ENCODE peak calls at places on chromosomes 3 and 15, in six cellular contexts. One of them, this sample, is unnamed.

GRCh38 chr3:197837282-197837681 is 46.2 kb downstream of the LRCH3 start:
- DNase-seq in K562: no peak
- DNase-seq in HCT116: no peak
- DNase-seq in HepG2: no peak
- DNase-seq in SK-N-SH: no peak
- DNase-seq in GM12878: no peak
- DNase-seq in this sample: no peak

GRCh38 chr15:92158426-92158825 is 235.3 kb upstream of the ST8SIA2 start:
- DNase-seq in K562: peak
- DNase-seq in HCT116: peak
- DNase-seq in HepG2: no peak
- DNase-seq in SK-N-SH: no peak
- DNase-seq in GM12878: peak
- DNase-seq in this sample: no peak

GRCh38 chr3:57952208-57952631 is 56.0 kb upstream of the FLNB start:
- DNase-seq in K562: peak
- DNase-seq in HCT116: peak
- DNase-seq in HepG2: peak
- DNase-seq in SK-N-SH: peak
- DNase-seq in GM12878: no peak
- DNase-seq in this sample: peak

GRCh38 chr15:100694381-100695012 is 92.1 kb downstream of the ASB7 start:
- DNase-seq in K562: no peak
- DNase-seq in HCT116: no peak
- DNase-seq in HepG2: no peak
- DNase-seq in SK-N-SH: no peak
- DNase-seq in GM12878: no peak
- DNase-seq in this sample: no peak

GRCh38 chr3:4429648-4430350 is 37.3 kb downstream of the SUMF1 start:
- DNase-seq in K562: no peak
- DNase-seq in HCT116: no peak
- DNase-seq in HepG2: no peak
- DNase-seq in SK-N-SH: no peak
- DNase-seq in GM12878: no peak
- DNase-seq in this sample: no peak

GRCh38 chr15:92149029-92149428 is 244.7 kb upstream of the ST8SIA2 start:
- DNase-seq in K562: no peak
- DNase-seq in HCT116: no peak
- DNase-seq in HepG2: no peak
- DNase-seq in SK-N-SH: peak
- DNase-seq in GM12878: no peak
- DNase-seq in this sample: no peak

GRCh38 chr15:41263891-41264351 is 32.9 kb downstream of the CHP1 start:
- DNase-seq in K562: no peak
- DNase-seq in HCT116: no peak
- DNase-seq in HepG2: no peak
- DNase-seq in SK-N-SH: no peak
- DNase-seq in GM12878: no peak
- DNase-seq in this sample: no peak

GRCh38 chr3:172305552-172305951 is 142.7 kb downstream of the GHSR start:
- DNase-seq in K562: no peak
- DNase-seq in HCT116: no peak
- DNase-seq in HepG2: peak
- DNase-seq in SK-N-SH: no peak
- DNase-seq in GM12878: no peak
- DNase-seq in this sample: no peak

GRCh38 chr15:52679232-52680040 is at the start of gene ATOSA:
- DNase-seq in K562: peak
- DNase-seq in HCT116: peak
- DNase-seq in HepG2: peak
- DNase-seq in SK-N-SH: peak
- DNase-seq in GM12878: peak
- DNase-seq in this sample: peak

GRCh38 chr3:128113817-128114794 is 9.5 kb downstream of the RUVBL1 start:
- DNase-seq in K562: no peak
- DNase-seq in HCT116: no peak
- DNase-seq in HepG2: no peak
- DNase-seq in SK-N-SH: no peak
- DNase-seq in GM12878: peak
- DNase-seq in this sample: no peak

GRCh38 chr3:18389108-18389733 is 35.9 kb downstream of the SATB1 start:
- DNase-seq in K562: peak
- DNase-seq in HCT116: peak
- DNase-seq in HepG2: peak
- DNase-seq in SK-N-SH: peak
- DNase-seq in GM12878: no peak
- DNase-seq in this sample: no peak

GRCh38 chr3:58340594-58341244 is 8.0 kb downstream of the PXK start:
- DNase-seq in K562: peak
- DNase-seq in HCT116: no peak
- DNase-seq in HepG2: no peak
- DNase-seq in SK-N-SH: no peak
- DNase-seq in GM12878: no peak
- DNase-seq in this sample: no peak

GRCh38 chr3:127833281-127834032 is 11.1 kb upstream of the MGLL start:
- DNase-seq in K562: no peak
- DNase-seq in HCT116: no peak
- DNase-seq in HepG2: no peak
- DNase-seq in SK-N-SH: no peak
- DNase-seq in GM12878: no peak
- DNase-seq in this sample: no peak

GRCh38 chr3:101725192-101725889 is 927 bp downstream of the CEP97 start:
- DNase-seq in K562: peak
- DNase-seq in HCT116: no peak
- DNase-seq in HepG2: no peak
- DNase-seq in SK-N-SH: peak
- DNase-seq in GM12878: no peak
- DNase-seq in this sample: no peak

GRCh38 chr3:168865022-168865551 is 769.4 kb upstream of the GOLIM4 start:
- DNase-seq in K562: peak
- DNase-seq in HCT116: no peak
- DNase-seq in HepG2: no peak
- DNase-seq in SK-N-SH: peak
- DNase-seq in GM12878: no peak
- DNase-seq in this sample: peak

DNA sequence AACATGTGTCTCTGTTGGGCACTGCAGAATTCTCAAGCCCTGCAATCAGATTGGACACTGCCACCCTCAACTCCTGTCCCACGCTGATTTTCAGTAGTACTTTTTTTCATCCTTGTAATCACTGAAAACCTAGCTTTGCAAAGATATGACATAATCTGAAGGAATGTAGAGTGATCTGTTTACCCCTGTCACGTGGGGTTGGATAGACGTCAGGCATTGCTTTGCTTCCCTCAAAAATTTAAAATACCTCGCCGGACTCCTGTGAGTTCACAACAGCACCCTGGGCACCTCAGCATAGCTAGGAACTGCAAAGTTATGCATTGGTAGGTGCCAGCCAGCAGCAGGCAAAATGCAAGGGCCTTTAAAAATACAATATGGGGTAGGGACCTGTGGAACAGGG is 71.1 kb upstream of the OXTR start:
- DNase-seq in K562: no peak
- DNase-seq in HCT116: no peak
- DNase-seq in HepG2: no peak
- DNase-seq in SK-N-SH: no peak
- DNase-seq in GM12878: no peak
- DNase-seq in this sample: no peak
- TF ChIP-seq JUND in K562: no peak
- TF ChIP-seq JUND in HCT116: no peak
- TF ChIP-seq JUND in HepG2: no peak
- TF ChIP-seq JUND in SK-N-SH: no peak
- TF ChIP-seq JUND in GM12878: no peak
- TF ChIP-seq JUND in this sample: no peak

GRCh38 chr15:49865925-49866757 is 245.3 kb downstream of the DTWD1 start:
- DNase-seq in K562: no peak
- DNase-seq in HCT116: no peak
- DNase-seq in HepG2: no peak
- DNase-seq in SK-N-SH: no peak
- DNase-seq in GM12878: no peak
- DNase-seq in this sample: peak

GRCh38 chr15:49864251-49864650 is 243.4 kb downstream of the DTWD1 start:
- DNase-seq in K562: no peak
- DNase-seq in HCT116: no peak
- DNase-seq in HepG2: no peak
- DNase-seq in SK-N-SH: no peak
- DNase-seq in GM12878: no peak
- DNase-seq in this sample: no peak

GRCh38 chr15:49863431-49864205 is 242.8 kb downstream of the DTWD1 start:
- DNase-seq in K562: no peak
- DNase-seq in HCT116: no peak
- DNase-seq in HepG2: no peak
- DNase-seq in SK-N-SH: no peak
- DNase-seq in GM12878: no peak
- DNase-seq in this sample: no peak

GRCh38 chr15:49868348-49868747 is 247.5 kb downstream of the DTWD1 start:
- DNase-seq in K562: no peak
- DNase-seq in HCT116: no peak
- DNase-seq in HepG2: no peak
- DNase-seq in SK-N-SH: no peak
- DNase-seq in GM12878: no peak
- DNase-seq in this sample: no peak
- TF ChIP-seq JUND in K562: no peak
- TF ChIP-seq JUND in HCT116: no peak
- TF ChIP-seq JUND in HepG2: no peak
- TF ChIP-seq JUND in SK-N-SH: no peak
- TF ChIP-seq JUND in GM12878: no peak
- TF ChIP-seq JUND in this sample: no peak

DNA sequence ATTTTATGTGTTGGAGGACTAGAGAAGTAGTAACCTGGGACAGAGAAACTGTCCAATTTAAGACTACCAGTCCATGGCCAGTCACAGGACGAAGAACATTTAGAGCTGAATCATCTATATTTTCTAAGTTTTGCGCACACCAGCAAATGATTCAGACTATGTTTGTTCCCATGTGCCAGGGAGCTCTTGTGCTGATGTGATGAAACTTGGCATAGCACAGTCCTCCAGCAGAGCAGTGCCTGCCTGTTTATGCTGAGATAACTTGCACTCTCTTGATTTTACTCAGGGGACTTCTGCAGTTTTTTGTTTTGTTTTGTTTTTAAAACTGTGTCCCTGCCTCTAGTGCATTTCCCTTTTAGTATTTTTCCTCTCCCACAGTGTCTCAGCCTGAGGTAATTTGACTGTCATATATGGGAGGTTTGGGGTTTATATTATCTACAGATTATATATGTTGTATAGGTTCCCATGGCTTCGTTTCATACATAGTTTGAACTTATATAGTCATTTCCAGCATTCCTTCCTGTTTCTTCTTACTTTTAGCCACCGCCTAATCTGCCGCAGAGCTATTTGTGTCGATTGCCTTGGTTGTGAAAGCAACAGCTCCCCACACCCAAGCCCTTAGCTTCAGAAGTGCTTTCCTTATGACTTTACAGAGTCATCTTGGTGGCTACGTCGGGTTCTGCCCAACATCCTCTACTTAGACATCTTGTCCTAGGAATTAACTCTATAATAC is 45.5 kb downstream of the PPM1L start:
- DNase-seq in K562: no peak
- DNase-seq in HCT116: no peak
- DNase-seq in HepG2: no peak
- DNase-seq in SK-N-SH: no peak
- DNase-seq in GM12878: no peak
- DNase-seq in this sample: no peak
- TF ChIP-seq JUND in K562: no peak
- TF ChIP-seq JUND in HCT116: no peak
- TF ChIP-seq JUND in HepG2: no peak
- TF ChIP-seq JUND in SK-N-SH: no peak
- TF ChIP-seq JUND in GM12878: no peak
- TF ChIP-seq JUND in this sample: no peak

GRCh38 chr3:52407779-52408178 is 37.1 kb downstream of the SEMA3G start:
- DNase-seq in K562: no peak
- DNase-seq in HCT116: no peak
- DNase-seq in HepG2: no peak
- DNase-seq in SK-N-SH: peak
- DNase-seq in GM12878: no peak
- DNase-seq in this sample: no peak
- TF ChIP-seq JUND in K562: no peak
- TF ChIP-seq JUND in HCT116: no peak
- TF ChIP-seq JUND in HepG2: no peak
- TF ChIP-seq JUND in SK-N-SH: no peak
- TF ChIP-seq JUND in GM12878: no peak
- TF ChIP-seq JUND in this sample: no peak

DNA sequence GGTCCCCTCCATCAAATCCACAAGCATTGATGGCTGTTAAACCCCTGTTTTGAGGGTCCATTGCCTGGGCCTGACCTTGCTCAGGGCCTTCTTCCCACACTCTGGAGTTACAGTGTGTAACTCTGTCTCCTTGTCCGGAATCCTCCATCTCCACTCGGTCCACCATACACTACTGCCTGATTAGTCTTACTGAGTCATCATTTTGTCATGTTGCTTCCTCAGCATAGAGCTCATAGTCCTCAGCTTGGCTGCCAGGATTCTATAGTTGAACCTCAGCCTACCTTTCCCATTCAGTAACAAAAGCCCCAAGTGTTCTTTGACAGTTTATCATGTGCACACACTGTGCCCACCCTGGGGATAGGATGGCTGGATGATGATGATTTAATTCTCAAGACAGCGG is 113.0 kb downstream of the PDE8A start:
- DNase-seq in K562: no peak
- DNase-seq in HCT116: no peak
- DNase-seq in HepG2: no peak
- DNase-seq in SK-N-SH: no peak
- DNase-seq in GM12878: no peak
- DNase-seq in this sample: no peak
- TF ChIP-seq JUND in K562: no peak
- TF ChIP-seq JUND in HCT116: no peak
- TF ChIP-seq JUND in HepG2: no peak
- TF ChIP-seq JUND in SK-N-SH: no peak
- TF ChIP-seq JUND in GM12878: no peak
- TF ChIP-seq JUND in this sample: no peak

This sample was measured in T47D.